ENCODE peak calls at places on chromosomes 2 and 18, in seven cellular contexts. One of them, this sample, is unnamed.

GRCh38 chr2:78263571-78263970 is 741.4 kb upstream of the LRRTM4 start:
- DNase-seq in psoas muscle: no peak
- DNase-seq in CD8-positive, alpha-beta T cell: no peak
- DNase-seq in small intestine: no peak
- DNase-seq in GM12878: no peak
- DNase-seq in A549: no peak
- DNase-seq in transverse colon: no peak
- DNase-seq in this sample: no peak

GRCh38 chr18:61435064-61435652 is 101.9 kb downstream of the CDH20 start:
- DNase-seq in small intestine: peak; percentile 18
- DNase-seq in A549: no peak
- DNase-seq in CD8-positive, alpha-beta T cell: no peak
- DNase-seq in psoas muscle: no peak
- DNase-seq in GM12878: no peak
- DNase-seq in transverse colon: no peak
- DNase-seq in this sample: no peak

GRCh38 chr2:234795272-234795920 is 156.4 kb upstream of the SH3BP4 start:
- DNase-seq in psoas muscle: no peak
- DNase-seq in A549: no peak
- DNase-seq in small intestine: no peak
- DNase-seq in GM12878: no peak
- DNase-seq in transverse colon: no peak
- DNase-seq in CD8-positive, alpha-beta T cell: no peak
- DNase-seq in this sample: no peak

GRCh38 chr2:47404356-47404755 is 1.4 kb downstream of the MSH2 start:
- DNase-seq in small intestine: peak; percentile 61
- DNase-seq in A549: no peak
- DNase-seq in transverse colon: peak; percentile 14
- DNase-seq in CD8-positive, alpha-beta T cell: no peak
- DNase-seq in GM12878: no peak
- DNase-seq in psoas muscle: no peak
- DNase-seq in this sample: no peak

GRCh38 chr2:158589303-158589702 is 132.6 kb downstream of the PKP4 start:
- DNase-seq in A549: no peak
- DNase-seq in CD8-positive, alpha-beta T cell: no peak
- DNase-seq in small intestine: no peak
- DNase-seq in transverse colon: no peak
- DNase-seq in psoas muscle: no peak
- DNase-seq in GM12878: no peak
- DNase-seq in this sample: no peak

GRCh38 chr2:9310827-9311226 is 104.2 kb downstream of the ASAP2 start:
- DNase-seq in A549: peak; percentile 18
- DNase-seq in CD8-positive, alpha-beta T cell: no peak
- DNase-seq in small intestine: peak; percentile 41
- DNase-seq in GM12878: no peak
- DNase-seq in psoas muscle: no peak
- DNase-seq in transverse colon: no peak
- DNase-seq in this sample: no peak

GRCh38 chr2:235607541-235608199 is 113.8 kb downstream of the AGAP1 start:
- DNase-seq in A549: no peak
- DNase-seq in psoas muscle: no peak
- DNase-seq in transverse colon: no peak
- DNase-seq in GM12878: no peak
- DNase-seq in CD8-positive, alpha-beta T cell: no peak
- DNase-seq in small intestine: no peak
- DNase-seq in this sample: no peak

GRCh38 chr18:71036783-71037182 is 747.9 kb downstream of the SOCS6 start:
- DNase-seq in psoas muscle: no peak
- DNase-seq in small intestine: no peak
- DNase-seq in CD8-positive, alpha-beta T cell: no peak
- DNase-seq in transverse colon: no peak
- DNase-seq in A549: no peak
- DNase-seq in GM12878: no peak
- DNase-seq in this sample: no peak

GRCh38 chr2:152542995-152543481 is 174.2 kb downstream of the PRPF40A start:
- DNase-seq in A549: peak; percentile 15
- DNase-seq in transverse colon: no peak
- DNase-seq in CD8-positive, alpha-beta T cell: no peak
- DNase-seq in small intestine: no peak
- DNase-seq in psoas muscle: no peak
- DNase-seq in GM12878: no peak
- DNase-seq in this sample: no peak

GRCh38 chr2:242020196-242021004 is 150.9 kb downstream of the RTP5 start:
- DNase-seq in small intestine: no peak
- DNase-seq in A549: no peak
- DNase-seq in psoas muscle: no peak
- DNase-seq in transverse colon: peak; percentile 30
- DNase-seq in CD8-positive, alpha-beta T cell: no peak
- DNase-seq in GM12878: no peak
- DNase-seq in this sample: peak; percentile 45

GRCh38 chr2:173226899-173227692 is 127.6 kb upstream of the CDCA7 start:
- DNase-seq in A549: no peak
- DNase-seq in GM12878: no peak
- DNase-seq in CD8-positive, alpha-beta T cell: no peak
- DNase-seq in small intestine: peak; percentile 55
- DNase-seq in psoas muscle: no peak
- DNase-seq in transverse colon: no peak
- DNase-seq in this sample: no peak

GRCh38 chr18:51668101-51668500 is 470.6 kb upstream of the MEX3C start:
- DNase-seq in A549: peak; percentile 11
- DNase-seq in small intestine: peak; percentile 39
- DNase-seq in transverse colon: peak; percentile 47
- DNase-seq in GM12878: no peak
- DNase-seq in CD8-positive, alpha-beta T cell: no peak
- DNase-seq in psoas muscle: peak; percentile 17
- DNase-seq in this sample: peak; percentile 58

GRCh38 chr18:58827886-58828285 is 36.8 kb upstream of the ZNF532 start:
- DNase-seq in small intestine: no peak
- DNase-seq in psoas muscle: no peak
- DNase-seq in transverse colon: no peak
- DNase-seq in CD8-positive, alpha-beta T cell: no peak
- DNase-seq in A549: no peak
- DNase-seq in GM12878: no peak
- DNase-seq in this sample: no peak

GRCh38 chr2:106205488-106205887 is 11.4 kb upstream of the UXS1 start:
- DNase-seq in small intestine: no peak
- DNase-seq in A549: no peak
- DNase-seq in transverse colon: no peak
- DNase-seq in CD8-positive, alpha-beta T cell: no peak
- DNase-seq in psoas muscle: no peak
- DNase-seq in GM12878: no peak
- DNase-seq in this sample: no peak

GRCh38 chr2:240996834-240997140 is 1.6 kb upstream of the SNED1 start:
- DNase-seq in CD8-positive, alpha-beta T cell: peak; percentile 47
- DNase-seq in psoas muscle: no peak
- DNase-seq in small intestine: no peak
- DNase-seq in transverse colon: no peak
- DNase-seq in A549: no peak
- DNase-seq in GM12878: no peak
- DNase-seq in this sample: peak; percentile 39

GRCh38 chr2:32743480-32744236 is 115.8 kb downstream of the TTC27 start:
- DNase-seq in small intestine: no peak
- DNase-seq in psoas muscle: no peak
- DNase-seq in CD8-positive, alpha-beta T cell: no peak
- DNase-seq in GM12878: peak; percentile 28
- DNase-seq in transverse colon: no peak
- DNase-seq in A549: no peak
- DNase-seq in this sample: no peak

GRCh38 chr2:23551875-23552274 is 166.9 kb downstream of the KLHL29 start:
- DNase-seq in transverse colon: no peak
- DNase-seq in A549: no peak
- DNase-seq in psoas muscle: no peak
- DNase-seq in CD8-positive, alpha-beta T cell: no peak
- DNase-seq in small intestine: no peak
- DNase-seq in GM12878: no peak
- DNase-seq in this sample: no peak

GRCh38 chr18:42341423-42341822 is 386.4 kb downstream of the PIK3C3 start:
- DNase-seq in CD8-positive, alpha-beta T cell: no peak
- DNase-seq in transverse colon: no peak
- DNase-seq in psoas muscle: no peak
- DNase-seq in small intestine: no peak
- DNase-seq in GM12878: no peak
- DNase-seq in A549: no peak
- DNase-seq in this sample: no peak

GRCh38 chr2:79585701-79586428 is 73.0 kb downstream of the CTNNA2 start:
- DNase-seq in GM12878: no peak
- DNase-seq in CD8-positive, alpha-beta T cell: no peak
- DNase-seq in psoas muscle: no peak
- DNase-seq in transverse colon: no peak
- DNase-seq in small intestine: no peak
- DNase-seq in A549: peak; percentile 3
- DNase-seq in this sample: no peak

GRCh38 chr2:146918280-146918679 is 926.5 kb upstream of the ACVR2A start:
- DNase-seq in GM12878: no peak
- DNase-seq in psoas muscle: no peak
- DNase-seq in A549: no peak
- DNase-seq in transverse colon: no peak
- DNase-seq in small intestine: peak; percentile 11
- DNase-seq in CD8-positive, alpha-beta T cell: no peak
- DNase-seq in this sample: no peak
- H3K27ac ChIP-seq in GM12878: no peak overlapping the region
- H3K27ac ChIP-seq in psoas muscle: no peak overlapping the region
- H3K27ac ChIP-seq in A549: no peak overlapping the region
- H3K27ac ChIP-seq in transverse colon: no peak overlapping the region
- H3K27ac ChIP-seq in small intestine: no peak overlapping the region
- H3K27ac ChIP-seq in CD8-positive, alpha-beta T cell: no peak overlapping the region
- H3K27ac ChIP-seq in this sample: no peak overlapping the region

GRCh38 chr2:108958002-108958401 is 31.0 kb downstream of the EDAR start:
- DNase-seq in transverse colon: peak; percentile 60
- DNase-seq in CD8-positive, alpha-beta T cell: peak; percentile 58
- DNase-seq in psoas muscle: no peak
- DNase-seq in GM12878: no peak
- DNase-seq in A549: no peak
- DNase-seq in small intestine: peak; percentile 90
- DNase-seq in this sample: no peak
- H3K27ac ChIP-seq in transverse colon: peak overlapping the region; percentile 35
- H3K27ac ChIP-seq in CD8-positive, alpha-beta T cell: no peak overlapping the region
- H3K27ac ChIP-seq in psoas muscle: no peak overlapping the region
- H3K27ac ChIP-seq in GM12878: no peak overlapping the region
- H3K27ac ChIP-seq in A549: no peak overlapping the region
- H3K27ac ChIP-seq in small intestine: peak overlapping the region; percentile 12
- H3K27ac ChIP-seq in this sample: no peak overlapping the region

GRCh38 chr2:121254748-121255147 is 30.3 kb downstream of the TFCP2L1 start:
- DNase-seq in CD8-positive, alpha-beta T cell: no peak
- DNase-seq in small intestine: no peak
- DNase-seq in A549: no peak
- DNase-seq in psoas muscle: no peak
- DNase-seq in GM12878: no peak
- DNase-seq in transverse colon: no peak
- DNase-seq in this sample: peak; percentile 76

GRCh38 chr2:121257476-121257831 is 27.5 kb downstream of the TFCP2L1 start:
- DNase-seq in psoas muscle: no peak
- DNase-seq in CD8-positive, alpha-beta T cell: no peak
- DNase-seq in small intestine: no peak
- DNase-seq in A549: no peak
- DNase-seq in transverse colon: no peak
- DNase-seq in GM12878: no peak
- DNase-seq in this sample: no peak

GRCh38 chr2:121258066-121258465 is 26.9 kb downstream of the TFCP2L1 start:
- DNase-seq in transverse colon: no peak
- DNase-seq in psoas muscle: no peak
- DNase-seq in CD8-positive, alpha-beta T cell: no peak
- DNase-seq in A549: no peak
- DNase-seq in small intestine: no peak
- DNase-seq in GM12878: no peak
- DNase-seq in this sample: no peak

GRCh38 chr2:121255363-121255762 is 29.6 kb downstream of the TFCP2L1 start:
- DNase-seq in transverse colon: peak; percentile 79
- DNase-seq in small intestine: peak; percentile 45
- DNase-seq in psoas muscle: no peak
- DNase-seq in GM12878: no peak
- DNase-seq in CD8-positive, alpha-beta T cell: no peak
- DNase-seq in A549: no peak
- DNase-seq in this sample: no peak

DNA sequence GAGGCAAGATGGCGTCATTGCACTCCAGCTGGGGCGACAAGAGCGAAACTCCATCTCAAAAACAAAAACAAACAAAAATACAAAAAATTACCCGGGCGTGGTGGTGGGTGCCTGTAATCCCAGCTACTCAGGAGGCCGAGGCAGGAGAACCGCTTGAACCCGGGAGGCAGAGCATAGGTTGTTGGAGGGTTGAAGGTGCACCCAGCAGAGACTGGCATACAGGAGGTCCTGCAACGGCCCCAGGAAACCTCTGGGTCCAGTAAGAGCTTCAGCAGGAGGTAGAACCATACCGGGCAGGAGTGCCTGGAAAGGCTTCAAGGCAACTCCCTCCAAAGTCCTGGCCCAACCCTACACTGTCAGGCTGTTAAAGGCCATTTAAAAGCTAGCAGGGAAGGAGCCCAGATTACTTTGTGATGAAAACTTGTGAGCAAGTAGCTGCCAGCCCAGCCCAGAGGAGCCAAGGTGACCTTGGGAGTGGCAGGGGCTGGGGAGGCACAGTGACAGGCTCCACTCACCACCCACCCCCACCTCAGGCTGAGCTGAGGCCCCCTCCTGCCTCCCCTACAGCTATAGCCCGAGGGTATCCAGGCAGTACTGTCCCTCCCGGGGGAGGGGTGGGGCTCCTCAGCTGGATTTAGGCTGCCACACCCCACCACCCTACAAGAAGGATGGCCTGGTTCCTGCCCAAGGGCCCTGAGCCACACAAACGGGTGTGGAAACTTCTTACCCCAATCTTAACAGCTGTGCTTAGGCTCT is 28.1 kb downstream of the TFCP2L1 start:
- DNase-seq in A549: no peak
- DNase-seq in CD8-positive, alpha-beta T cell: no peak
- DNase-seq in GM12878: no peak
- DNase-seq in small intestine: peak; percentile 30
- DNase-seq in psoas muscle: no peak
- DNase-seq in transverse colon: peak; percentile 72
- DNase-seq in this sample: no peak
- H3K27ac ChIP-seq in A549: no peak overlapping the region
- H3K27ac ChIP-seq in CD8-positive, alpha-beta T cell: no peak overlapping the region
- H3K27ac ChIP-seq in GM12878: no peak overlapping the region
- H3K27ac ChIP-seq in small intestine: no peak overlapping the region
- H3K27ac ChIP-seq in psoas muscle: no peak overlapping the region
- H3K27ac ChIP-seq in transverse colon: peak overlapping the region; percentile 85
- H3K27ac ChIP-seq in this sample: no peak overlapping the region

GRCh38 chr2:86082768-86083167 is 22.9 kb downstream of the POLR1A start:
- DNase-seq in CD8-positive, alpha-beta T cell: no peak
- DNase-seq in GM12878: no peak
- DNase-seq in A549: no peak
- DNase-seq in transverse colon: no peak
- DNase-seq in psoas muscle: no peak
- DNase-seq in small intestine: peak; percentile 61
- DNase-seq in this sample: no peak

GRCh38 chr2:86078801-86079545 is 26.7 kb downstream of the POLR1A start:
- DNase-seq in CD8-positive, alpha-beta T cell: peak; percentile 61
- DNase-seq in small intestine: peak; percentile 40
- DNase-seq in transverse colon: peak; percentile 44
- DNase-seq in A549: no peak
- DNase-seq in GM12878: no peak
- DNase-seq in psoas muscle: no peak
- DNase-seq in this sample: no peak

GRCh38 chr2:86081724-86082123 is 24.0 kb downstream of the POLR1A start:
- DNase-seq in CD8-positive, alpha-beta T cell: no peak
- DNase-seq in GM12878: no peak
- DNase-seq in small intestine: no peak
- DNase-seq in A549: no peak
- DNase-seq in psoas muscle: no peak
- DNase-seq in transverse colon: no peak
- DNase-seq in this sample: no peak

GRCh38 chr2:86074811-86075210 is 30.9 kb downstream of the POLR1A start:
- DNase-seq in A549: no peak
- DNase-seq in small intestine: no peak
- DNase-seq in psoas muscle: no peak
- DNase-seq in GM12878: no peak
- DNase-seq in transverse colon: no peak
- DNase-seq in CD8-positive, alpha-beta T cell: no peak
- DNase-seq in this sample: no peak

GRCh38 chr2:86079981-86080911 is 25.4 kb downstream of the POLR1A start:
- DNase-seq in GM12878: peak; percentile 45
- DNase-seq in transverse colon: peak; percentile 91
- DNase-seq in small intestine: peak; percentile 96
- DNase-seq in psoas muscle: peak; percentile 81
- DNase-seq in A549: peak; percentile 56
- DNase-seq in CD8-positive, alpha-beta T cell: peak; percentile 88
- DNase-seq in this sample: peak; percentile 89
- H3K27ac ChIP-seq in GM12878: peak overlapping the region; percentile 26
- H3K27ac ChIP-seq in transverse colon: peak overlapping the region; percentile 42
- H3K27ac ChIP-seq in small intestine: peak overlapping the region; percentile 89
- H3K27ac ChIP-seq in psoas muscle: peak overlapping the region; percentile 58
- H3K27ac ChIP-seq in A549: no peak overlapping the region
- H3K27ac ChIP-seq in CD8-positive, alpha-beta T cell: peak overlapping the region; percentile 50
- H3K27ac ChIP-seq in this sample: no peak overlapping the region

This sample was measured in lower lobe of right lung.